ENCODE peak calls at places on chromosomes 4 and X, in ten cellular contexts. X is ecto neural progenitor cell; V is activated CD4-positive, alpha-beta T cell treated with anti-CD3 and anti-CD28 coated beads, Interleukin-2, amount 50 U/mL, for 1 hour; Z is T-helper 9 cell; R is effector memory CD4-positive, alpha-beta T cell; J is D341Med; O is NCI-H748 treated with DMSO at 0.1 percent for 48 hours; W is thyroid gland; M is AG09309; B is chondrocyte. D is an unnamed sample.

GRCh38 chrX:15916704-15917084 is 62.1 kb upstream of the AP1S2 start:
- DNase-seq in V (no peak), B (no peak), Z (no peak), X (no peak), W (no peak), O (no peak), R (no peak), M (no peak), J (no peak), D (no peak)

GRCh38 chr4:2745981-2746806 is 9.9 kb downstream of the TNIP2 start:
- DNase-seq in X (no peak), M (no peak), W (no peak), B (peak), R (peak), O (no peak), V (peak), Z (peak), J (peak), D (no peak)

GRCh38 chrX:18962329-18962728 is 21.6 kb downstream of the PHKA2 start:
- DNase-seq in B (no peak), M (no peak), O (no peak), V (no peak), R (no peak), X (no peak), J (no peak), Z (no peak), W (no peak), D (no peak)

GRCh38 chr4:29541757-29542156 is 1178.4 kb upstream of the PCDH7 start:
- DNase-seq in M (no peak), J (no peak), V (no peak), X (no peak), Z (no peak), B (peak), R (no peak), W (no peak), O (no peak), D (no peak)

GRCh38 chr4:174260099-174260498 is 23.4 kb downstream of the FBXO8 start:
- DNase-seq in W (no peak), J (no peak), V (no peak), B (no peak), M (peak), Z (no peak), O (no peak), X (no peak), R (no peak), D (no peak)

GRCh38 chrX:101409043-101409442 is 1.0 kb downstream of the HNRNPH2 start:
- DNase-seq in V (no peak), B (no peak), Z (no peak), R (no peak), J (no peak), W (no peak), X (no peak), O (no peak), M (no peak), D (no peak)

GRCh38 chrX:73668779-73669178 is 105.8 kb downstream of the CHIC1 start:
- DNase-seq in X (no peak), J (no peak), V (no peak), M (no peak), Z (no peak), W (peak), O (no peak), R (no peak), B (no peak), D (no peak)

GRCh38 chrX:10972731-10973130 is 138.4 kb upstream of the HCCS start:
- DNase-seq in R (no peak), O (no peak), B (no peak), M (peak), J (no peak), Z (no peak), V (no peak), X (no peak), W (no peak), D (no peak)

GRCh38 chr4:149987330-149987751 is 90.9 kb upstream of the DCLK2 start:
- DNase-seq in W (no peak), R (no peak), J (no peak), M (no peak), B (no peak), Z (no peak), V (no peak), X (no peak), O (no peak), D (no peak)

GRCh38 chr4:107035711-107036601 is at the start of gene DKK2:
- DNase-seq in X (peak), W (peak), B (peak), Z (no peak), V (no peak), J (peak), R (no peak), M (no peak), O (no peak), D (no peak)

GRCh38 chr4:184396001-184396400 is 78.3 kb downstream of the IRF2 start:
- DNase-seq in R (no peak), X (peak), Z (no peak), M (no peak), O (no peak), V (no peak), J (no peak), W (no peak), B (no peak), D (no peak)

GRCh38 chrX:93419642-93420041 is 253.7 kb downstream of the NAP1L3 start:
- DNase-seq in Z (no peak), M (no peak), R (no peak), X (no peak), V (no peak), W (no peak), B (no peak), J (no peak), O (no peak), D (no peak)

GRCh38 chrX:135625995-135626394 is 87.4 kb upstream of the CT45A1 start:
- DNase-seq in M (no peak), R (no peak), X (no peak), W (no peak), V (no peak), B (no peak), J (peak), Z (no peak), O (no peak), D (peak)

GRCh38 chr4:140343303-140343702 is 30.1 kb upstream of the SCOC start:
- DNase-seq in V (no peak), O (no peak), W (peak), R (no peak), B (no peak), X (no peak), Z (no peak), M (no peak), J (no peak), D (no peak)

GRCh38 chrX:318739-319578 is at the start of gene GTPBP6:
- DNase-seq in V (peak), M (peak), W (peak), J (peak), Z (peak), B (peak), R (peak), O (no peak), X (peak), D (no peak)

GRCh38 chr4:98608343-98608742 is 50.1 kb downstream of the TSPAN5 start:
- DNase-seq in B (no peak), J (no peak), R (no peak), X (no peak), O (no peak), M (no peak), Z (no peak), V (no peak), W (no peak), D (no peak)

GRCh38 chr4:145289403-145290076 is 109.2 kb upstream of the OTUD4 start:
- DNase-seq in J (no peak), Z (no peak), X (no peak), B (no peak), R (no peak), M (peak), W (no peak), V (no peak), O (no peak), D (no peak)

GRCh38 chr4:52823478-52824092 is 38.5 kb upstream of the RASL11B start:
- DNase-seq in X (no peak), M (no peak), O (no peak), R (no peak), Z (no peak), B (no peak), V (no peak), W (no peak), J (no peak), D (no peak)

GRCh38 chrX:139758809-139759208 is 50.8 kb upstream of the MCF2 start:
- DNase-seq in M (no peak), Z (no peak), B (no peak), J (no peak), R (no peak), W (no peak), X (no peak), O (no peak), V (no peak), D (no peak)

GRCh38 chr4:7206856-7207567 is 14.7 kb downstream of the SORCS2 start:
- DNase-seq in V (no peak), R (no peak), O (no peak), X (peak), Z (no peak), B (no peak), J (no peak), M (peak), W (peak), D (peak)

GRCh38 chr4:77154074-77154473 is 2.9 kb upstream of the CCNG2 start:
- DNase-seq in M (no peak), J (no peak), Z (no peak), B (no peak), W (no peak), V (no peak), R (no peak), X (no peak), O (no peak), D (no peak)

GRCh38 chrX:106611682-106612402 is at the start of gene RADX:
- DNase-seq in J (peak), R (peak), V (peak), O (peak), M (no peak), Z (peak), B (peak), X (peak), W (peak), D (peak)

GRCh38 chr4:167282171-167282864 is 48.0 kb upstream of the SPOCK3 start:
- DNase-seq in V (no peak), M (no peak), X (no peak), J (no peak), Z (no peak), W (no peak), R (no peak), B (no peak), O (no peak), D (no peak)

GRCh38 chr4:113316879-113317278 is 267.4 kb downstream of the ANK2 start:
- DNase-seq in X (no peak), W (no peak), Z (no peak), B (no peak), R (no peak), J (no peak), O (no peak), V (no peak), M (no peak), D (no peak)

GRCh38 chrX:3680459-3680858 is 33.0 kb downstream of the PRKX start:
- DNase-seq in X (no peak), M (no peak), J (no peak), B (no peak), Z (no peak), R (no peak), O (no peak), V (no peak), W (no peak), D (no peak)

GRCh38 chr4:58761563-58761962 is 1651.4 kb upstream of the IGFBP7 start:
- DNase-seq in X (no peak), R (no peak), J (no peak), B (no peak), M (no peak), O (no peak), Z (no peak), W (no peak), V (no peak), D (no peak)

GRCh38 chrX:107628662-107629532 is 587 bp downstream of the PRPS1 start:
- DNase-seq in J (peak), R (peak), M (no peak), B (no peak), Z (peak), O (peak), W (peak), X (peak), V (peak), D (peak)

GRCh38 chr4:587671-588350 is 11.7 kb upstream of the TMEM271 start:
- DNase-seq in J (no peak), V (no peak), O (no peak), X (no peak), B (no peak), M (no peak), W (no peak), R (no peak), Z (no peak), D (no peak)

GRCh38 chr4:15479089-15479912 is 9.6 kb downstream of the CC2D2A start:
- DNase-seq in B (no peak), W (peak), O (peak), Z (no peak), X (peak), M (peak), J (peak), V (no peak), R (no peak), D (peak)

GRCh38 chrX:70322784-70323183 is 32.9 kb downstream of the KIF4A start:
- DNase-seq in O (no peak), X (no peak), Z (no peak), J (no peak), B (no peak), R (no peak), W (no peak), V (no peak), M (no peak), D (no peak)

GRCh38 chr4:3369781-3370660 is 71.7 kb upstream of the HGFAC start:
- DNase-seq in B (no peak), W (no peak), O (no peak), M (peak), R (no peak), J (peak), Z (no peak), V (no peak), X (no peak), D (peak)

GRCh38 chr4:79408063-79408462 is at the start of gene GK2:
- DNase-seq in O (no peak), Z (no peak), V (no peak), R (no peak), J (no peak), X (no peak), W (no peak), B (peak), M (no peak), D (no peak)

GRCh38 chr4:105236202-105236916 is 89.7 kb downstream of the TET2 start:
- DNase-seq in V (no peak), O (no peak), W (peak), R (no peak), M (no peak), J (no peak), X (no peak), Z (no peak), B (no peak), D (no peak)

D was measured in NCI-H1092 treated with DMSO at 0.1 percent for 48 hours.